ENCODE peak calls at places on chromosomes 12 and 14, in seven cellular contexts. L is non-pigmented ciliary epithelial cell; O is activated CD4-positive, alpha-beta T cell treated with anti-CD3 and anti-CD28 coated beads, Interleukin-2, amount 10 ng/mL, durations not matched to agents 7 days and 5 days; X is NCI-H69; U is GM04504; F is SK-N-MC; I is smooth muscle cell of the brain vasculature. S is an unnamed sample.

GRCh38 chr12:124829708-124830304 is 33.9 kb downstream of the SCARB1 start:
- DNase-seq in U (no peak), X (no peak), L (no peak), I (no peak), O (no peak), F (no peak), S (no peak)

GRCh38 chr12:12585115-12585862 is 22.6 kb upstream of the DUSP16 start:
- DNase-seq in O (no peak), X (no peak), I (no peak), F (no peak), L (no peak), U (no peak), S (no peak)

GRCh38 chr12:65962921-65963883 is 138.9 kb downstream of the HMGA2 start:
- DNase-seq in F (no peak), I (no peak), O (no peak), L (no peak), U (no peak), X (peak; percentile 28), S (no peak)

GRCh38 chr14:39107624-39108023 is 4.6 kb upstream of the SEC23A start:
- DNase-seq in X (peak; percentile 57), L (no peak), O (no peak), U (no peak), F (no peak), I (no peak), S (no peak)

GRCh38 chr12:7079826-7080125 is 12.5 kb downstream of the C1R start:
- DNase-seq in O (no peak), U (no peak), F (no peak), L (peak; percentile 49), X (no peak), I (no peak), S (no peak)

GRCh38 chr14:47392351-47392750 is 283.1 kb downstream of the MDGA2 start:
- DNase-seq in F (no peak), I (peak; percentile 91), L (no peak), X (peak; percentile 92), O (no peak), U (no peak), S (no peak)

GRCh38 chr14:77882631-77883030 is 82.7 kb downstream of the ADCK1 start:
- DNase-seq in L (no peak), F (no peak), X (peak; percentile 91), U (peak; percentile 25), O (no peak), I (no peak), S (no peak)

GRCh38 chr14:51369814-51370213 is 129.8 kb downstream of the TMX1 start:
- DNase-seq in F (no peak), O (peak; percentile 12), X (no peak), L (no peak), U (no peak), I (no peak), S (no peak)

GRCh38 chr12:121770802-121771625 is 22.5 kb downstream of the RHOF start:
- DNase-seq in U (no peak), X (no peak), O (no peak), L (no peak), F (no peak), I (no peak), S (no peak)

GRCh38 chr12:90207799-90208198 is 499.2 kb upstream of the ATP2B1 start:
- DNase-seq in L (no peak), O (no peak), F (no peak), U (no peak), I (no peak), X (no peak), S (no peak)

GRCh38 chr12:49975370-49975761 is 2.6 kb downstream of the AQP6 start:
- DNase-seq in U (no peak), L (no peak), X (no peak), O (no peak), F (no peak), I (no peak), S (no peak)

GRCh38 chr12:108879615-108880254 is at the start of gene DAO:
- DNase-seq in I (no peak), O (no peak), L (no peak), F (no peak), X (peak; percentile 23), U (no peak), S (no peak)

GRCh38 chr12:89593233-89593632 is 67.4 kb upstream of the POC1B start:
- DNase-seq in L (no peak), I (no peak), X (no peak), O (no peak), F (no peak), U (no peak), S (no peak)

GRCh38 chr12:102484732-102485069 is 4.3 kb upstream of the IGF1 start:
- DNase-seq in I (no peak), L (no peak), X (no peak), F (no peak), U (no peak), O (no peak), S (no peak)

GRCh38 chr12:34296143-34297041 is 274.1 kb downstream of the ALG10 start:
- DNase-seq in F (no peak), L (no peak), I (no peak), U (no peak), O (no peak), X (no peak), S (no peak)

GRCh38 chr12:40692617-40693502 is 621 bp downstream of the CNTN1 start:
- DNase-seq in O (no peak), F (no peak), U (no peak), L (no peak), I (no peak), X (peak; percentile 83), S (no peak)

GRCh38 chr14:68968051-68968450 is 11.1 kb downstream of the ACTN1 start:
- DNase-seq in X (no peak), F (no peak), U (no peak), I (no peak), O (peak; percentile 81), L (no peak), S (no peak)

GRCh38 chr14:37170993-37171392 is 1.4 kb downstream of the SLC25A21 start:
- DNase-seq in F (no peak), U (no peak), X (peak; percentile 25), L (no peak), O (no peak), I (no peak), S (no peak)

GRCh38 chr14:102138535-102138934 is 1.2 kb upstream of the WDR20 start:
- DNase-seq in F (no peak), U (no peak), O (no peak), L (no peak), X (no peak), I (no peak), S (no peak)

GRCh38 chr14:102057480-102058114 is 29.2 kb downstream of the HSP90AA1 start:
- DNase-seq in X (no peak), I (no peak), O (no peak), F (no peak), L (no peak), U (no peak), S (no peak)

GRCh38 chr14:61839452-61839851 is 77.2 kb downstream of the SNAPC1 start:
- DNase-seq in I (no peak), O (no peak), F (no peak), L (no peak), X (no peak), U (peak; percentile 29), S (no peak)

GRCh38 chr14:96131836-96132235 is 72.8 kb upstream of the BDKRB2 start:
- DNase-seq in F (no peak), L (no peak), X (no peak), I (no peak), O (no peak), U (no peak), S (no peak)